ENCODE peak calls at places on chromosome 19, in five cellular contexts. One of them, this sample, is unnamed.

GRCh38 chr19:12676384-12676792 is 5.3 kb downstream of the DHPS start:
- DNase-seq in H1: no peak
- DNase-seq in SK-N-SH: peak
- DNase-seq in K562: peak
- DNase-seq in HepG2: peak
- DNase-seq in this sample: no peak

GRCh38 chr19:9981406-9982260 is 28.7 kb downstream of the COL5A3 start:
- DNase-seq in SK-N-SH: no peak
- DNase-seq in K562: no peak
- DNase-seq in HepG2: no peak
- DNase-seq in H1: no peak
- DNase-seq in this sample: no peak

GRCh38 chr19:54653181-54653809 is 9.5 kb upstream of the LILRB4 start:
- DNase-seq in H1: no peak
- DNase-seq in SK-N-SH: peak
- DNase-seq in HepG2: peak
- DNase-seq in K562: peak
- DNase-seq in this sample: no peak

GRCh38 chr19:2977001-2977685 is at the start of gene TLE6:
- DNase-seq in HepG2: peak
- DNase-seq in K562: peak
- DNase-seq in H1: peak
- DNase-seq in SK-N-SH: peak
- DNase-seq in this sample: peak

GRCh38 chr19:54162241-54162805 is 2.8 kb upstream of the LENG1 start:
- DNase-seq in HepG2: no peak
- DNase-seq in H1: no peak
- DNase-seq in SK-N-SH: peak
- DNase-seq in K562: peak
- DNase-seq in this sample: no peak

GRCh38 chr19:4976412-4977298 is 7.7 kb downstream of the KDM4B start:
- DNase-seq in SK-N-SH: peak
- DNase-seq in H1: no peak
- DNase-seq in K562: peak
- DNase-seq in HepG2: peak
- DNase-seq in this sample: no peak

GRCh38 chr19:23403581-23404324 is 8.5 kb upstream of the ZNF91 start:
- DNase-seq in SK-N-SH: no peak
- DNase-seq in H1: no peak
- DNase-seq in K562: no peak
- DNase-seq in HepG2: peak
- DNase-seq in this sample: no peak

GRCh38 chr19:2495651-2496316 is 19.9 kb downstream of the GADD45B start:
- DNase-seq in H1: no peak
- DNase-seq in K562: no peak
- DNase-seq in SK-N-SH: no peak
- DNase-seq in HepG2: no peak
- DNase-seq in this sample: no peak

GRCh38 chr19:53828531-53828930 is 4.4 kb upstream of the NLRP12 start:
- DNase-seq in SK-N-SH: no peak
- DNase-seq in K562: no peak
- DNase-seq in HepG2: no peak
- DNase-seq in H1: no peak
- DNase-seq in this sample: no peak

GRCh38 chr19:3041302-3041701 is 12.2 kb upstream of the TLE2 start:
- DNase-seq in H1: no peak
- DNase-seq in K562: no peak
- DNase-seq in SK-N-SH: no peak
- DNase-seq in HepG2: no peak
- DNase-seq in this sample: no peak

GRCh38 chr19:38551450-38551813 is 66.3 kb downstream of the MAP4K1 start:
- DNase-seq in HepG2: no peak
- DNase-seq in H1: no peak
- DNase-seq in K562: no peak
- DNase-seq in SK-N-SH: no peak
- DNase-seq in this sample: peak

GRCh38 chr19:29687897-29688728 is 22.9 kb downstream of the PLEKHF1 start:
- DNase-seq in HepG2: no peak
- DNase-seq in K562: peak
- DNase-seq in H1: no peak
- DNase-seq in SK-N-SH: no peak
- DNase-seq in this sample: no peak

GRCh38 chr19:55275851-55276719 is 3.8 kb downstream of the HSPBP1 start:
- DNase-seq in H1: no peak
- DNase-seq in SK-N-SH: no peak
- DNase-seq in HepG2: no peak
- DNase-seq in K562: no peak
- DNase-seq in this sample: no peak

GRCh38 chr19:35211545-35212230 is 16.9 kb downstream of the FAM187B start:
- DNase-seq in SK-N-SH: no peak
- DNase-seq in H1: no peak
- DNase-seq in HepG2: peak
- DNase-seq in K562: no peak
- DNase-seq in this sample: no peak

GRCh38 chr19:54107876-54108490 is 5.3 kb downstream of the NDUFA3 start:
- DNase-seq in H1: no peak
- DNase-seq in HepG2: no peak
- DNase-seq in SK-N-SH: no peak
- DNase-seq in K562: no peak
- DNase-seq in this sample: no peak

GRCh38 chr19:44848805-44849457 is 2.8 kb downstream of the NECTIN2 start:
- DNase-seq in H1: no peak
- DNase-seq in HepG2: no peak
- DNase-seq in K562: no peak
- DNase-seq in SK-N-SH: peak
- DNase-seq in this sample: no peak

GRCh38 chr19:42540071-42540553 is 11.8 kb upstream of the CEACAM1 start:
- DNase-seq in H1: no peak
- DNase-seq in SK-N-SH: no peak
- DNase-seq in HepG2: no peak
- DNase-seq in K562: no peak
- DNase-seq in this sample: no peak

GRCh38 chr19:15404780-15405211 is 14.0 kb downstream of the AKAP8L start:
- DNase-seq in SK-N-SH: no peak
- DNase-seq in H1: no peak
- DNase-seq in HepG2: no peak
- DNase-seq in K562: no peak
- DNase-seq in this sample: no peak

GRCh38 chr19:5257155-5258045 is 83.2 kb downstream of the PTPRS start:
- DNase-seq in HepG2: no peak
- DNase-seq in K562: no peak
- DNase-seq in H1: no peak
- DNase-seq in SK-N-SH: no peak
- DNase-seq in this sample: no peak

GRCh38 chr19:7456964-7457541 is 31.8 kb downstream of the PEX11G start:
- DNase-seq in H1: no peak
- DNase-seq in HepG2: no peak
- DNase-seq in SK-N-SH: no peak
- DNase-seq in K562: no peak
- DNase-seq in this sample: no peak

GRCh38 chr19:3768015-3768747 is 3.8 kb downstream of the RAX2 start:
- DNase-seq in H1: no peak
- DNase-seq in SK-N-SH: no peak
- DNase-seq in K562: no peak
- DNase-seq in HepG2: no peak
- DNase-seq in this sample: no peak

GRCh38 chr19:23823952-23824389 is 65.3 kb upstream of the ZNF681 start:
- DNase-seq in K562: peak
- DNase-seq in HepG2: peak
- DNase-seq in H1: peak
- DNase-seq in SK-N-SH: peak
- DNase-seq in this sample: peak

GRCh38 chr19:15498156-15498858 is 10.0 kb upstream of the CYP4F22 start:
- DNase-seq in K562: no peak
- DNase-seq in H1: no peak
- DNase-seq in HepG2: no peak
- DNase-seq in SK-N-SH: no peak
- DNase-seq in this sample: no peak

DNA sequence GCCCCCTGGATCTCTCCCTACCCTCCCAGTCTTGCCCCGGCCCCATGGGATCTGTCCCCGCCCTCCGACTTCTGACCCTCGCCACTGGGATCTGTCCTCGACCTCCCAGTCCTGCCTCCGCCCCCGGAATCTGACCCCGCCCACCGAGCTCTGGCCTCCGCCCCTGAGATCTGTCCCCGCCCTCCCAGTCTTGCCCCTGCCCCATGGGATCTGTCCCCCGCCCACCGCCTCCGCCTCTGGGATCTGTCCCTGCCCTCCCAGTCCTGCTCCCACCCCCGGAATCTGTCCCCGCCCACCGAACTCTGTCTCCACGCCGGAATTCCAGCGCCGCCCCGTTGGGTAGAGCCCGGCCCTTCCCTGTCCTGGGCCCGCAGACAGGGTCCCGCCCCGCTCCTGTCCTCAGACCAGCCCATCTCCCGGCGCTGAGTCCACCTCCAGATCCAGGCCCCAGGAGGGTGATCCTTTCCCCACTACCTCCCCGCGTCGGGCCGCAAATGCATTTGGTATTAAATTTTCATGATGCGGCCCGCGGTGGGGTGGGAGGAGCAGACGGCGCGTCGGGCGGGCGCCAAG is 1.6 kb upstream of the SLC17A7 start:
- DNase-seq in SK-N-SH: peak
- DNase-seq in HepG2: peak
- DNase-seq in K562: peak
- DNase-seq in H1: peak
- DNase-seq in this sample: no peak
- TF ChIP-seq YY1 in SK-N-SH: no peak
- TF ChIP-seq YY1 in HepG2: no peak
- TF ChIP-seq YY1 in K562: no peak
- TF ChIP-seq YY1 in H1: no peak
- TF ChIP-seq YY1 in this sample: no peak

DNA sequence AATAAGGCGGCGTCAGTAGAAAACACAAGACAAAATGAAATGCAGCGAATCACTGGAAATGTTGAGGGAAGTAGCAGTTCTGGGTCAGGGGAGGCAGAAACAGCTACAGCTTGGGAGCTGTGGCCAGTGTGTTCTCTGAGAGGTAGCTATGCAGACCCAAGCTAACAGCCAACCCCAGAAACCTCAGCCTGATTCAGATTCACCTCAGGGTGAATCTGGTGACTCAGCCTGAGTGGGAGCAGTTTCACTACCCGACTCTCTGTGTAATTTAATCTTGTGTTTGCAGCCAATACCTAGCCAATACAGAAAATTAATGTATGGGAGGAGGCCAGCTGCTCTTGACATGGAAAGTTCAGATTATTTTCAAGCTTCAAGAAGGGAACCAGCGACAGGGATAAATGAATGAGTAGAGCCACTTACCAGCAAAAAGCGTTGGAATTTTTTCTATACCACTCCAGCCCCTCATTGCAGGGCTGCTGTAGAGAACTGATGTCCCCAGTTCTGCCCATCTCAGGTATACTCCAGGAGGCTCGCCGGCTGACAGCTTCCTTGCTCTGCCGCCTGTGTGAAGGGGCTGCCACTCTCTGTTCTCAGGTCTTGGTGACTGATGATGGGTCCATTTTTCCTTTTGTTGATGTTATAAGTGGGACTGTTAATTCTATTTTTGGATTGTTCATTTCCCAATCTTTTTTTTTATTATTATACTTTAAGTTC is 8.9 kb downstream of the IGFL3 start:
- DNase-seq in SK-N-SH: peak
- DNase-seq in K562: no peak
- DNase-seq in H1: no peak
- DNase-seq in HepG2: no peak
- DNase-seq in this sample: peak
- H2AFZ ChIP-seq in SK-N-SH: peak
- H2AFZ ChIP-seq in K562: no peak
- H2AFZ ChIP-seq in H1: peak
- H2AFZ ChIP-seq in HepG2: no peak
- H2AFZ ChIP-seq in this sample: no peak

GRCh38 chr19:48817585-48818124 is 6.8 kb upstream of the BCAT2 start:
- DNase-seq in K562: no peak
- DNase-seq in H1: no peak
- DNase-seq in SK-N-SH: no peak
- DNase-seq in HepG2: no peak
- DNase-seq in this sample: no peak

GRCh38 chr19:48818234-48818823 is 7.5 kb upstream of the BCAT2 start:
- DNase-seq in H1: no peak
- DNase-seq in SK-N-SH: no peak
- DNase-seq in K562: no peak
- DNase-seq in HepG2: no peak
- DNase-seq in this sample: no peak

GRCh38 chr19:48813123-48813911 is 2.5 kb upstream of the BCAT2 start:
- DNase-seq in SK-N-SH: peak
- DNase-seq in HepG2: peak
- DNase-seq in K562: peak
- DNase-seq in H1: no peak
- DNase-seq in this sample: no peak

GRCh38 chr19:48814895-48815294 is 4.1 kb upstream of the BCAT2 start:
- DNase-seq in HepG2: no peak
- DNase-seq in K562: peak
- DNase-seq in SK-N-SH: no peak
- DNase-seq in H1: no peak
- DNase-seq in this sample: no peak

GRCh38 chr19:48815870-48816501 is 5.2 kb upstream of the BCAT2 start:
- DNase-seq in SK-N-SH: peak
- DNase-seq in HepG2: peak
- DNase-seq in H1: no peak
- DNase-seq in K562: peak
- DNase-seq in this sample: no peak
- TF ChIP-seq USF2 in SK-N-SH: no peak
- TF ChIP-seq USF2 in HepG2: no peak
- TF ChIP-seq USF2 in H1: no peak
- TF ChIP-seq USF2 in K562: no peak
- TF ChIP-seq USF2 in this sample: no peak

DNA sequence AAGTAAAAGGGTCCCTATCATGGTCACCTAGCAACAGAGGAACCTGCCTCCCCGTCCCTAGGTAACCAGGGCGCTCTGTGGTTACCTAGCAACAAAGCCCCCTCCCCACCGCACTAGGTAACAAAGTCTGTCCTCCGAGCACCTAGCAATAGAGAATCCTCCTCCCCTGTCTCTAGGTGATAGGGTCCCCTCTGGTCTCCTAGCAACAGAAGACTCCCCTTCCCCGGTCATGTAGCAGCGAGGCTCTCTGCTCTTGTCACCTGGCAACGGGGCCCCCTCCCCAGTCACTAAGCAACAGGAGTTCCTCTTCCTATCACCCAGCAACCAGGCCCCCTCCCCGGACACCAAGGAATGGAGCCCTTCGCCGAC is 307 bp downstream of the JOSD2 start:
- DNase-seq in SK-N-SH: no peak
- DNase-seq in K562: no peak
- DNase-seq in HepG2: no peak
- DNase-seq in H1: no peak
- DNase-seq in this sample: no peak
- TF ChIP-seq YY1 in SK-N-SH: no peak
- TF ChIP-seq YY1 in K562: no peak
- TF ChIP-seq YY1 in HepG2: no peak
- TF ChIP-seq YY1 in H1: no peak
- TF ChIP-seq YY1 in this sample: no peak